ENCODE peak calls at places on chromosome 4, in nine cellular contexts. A is endothelial cell, Q is sigmoid colon, G is AG04449, U is fibroblast of mammary gland, E is neural progenitor cell, C is CD14-positive monocyte, X is heart right ventricle, L is osteocyte. I is an unnamed sample.

GRCh38 chr4:71189471-71189870 is 149.3 kb upstream of the SLC4A4 start:
- DNase-seq in A (no peak), Q (no peak), G (no peak), U (no peak), E (no peak), C (no peak), X (no peak), L (no peak), I (no peak)

GRCh38 chr4:121408-122084 is 2.8 kb upstream of the ZNF718 start:
- DNase-seq in A (no peak), Q (no peak), G (no peak), U (no peak), E (no peak), C (no peak), X (no peak), L (no peak), I (no peak)

GRCh38 chr4:71187399-71188196 is 151.2 kb upstream of the SLC4A4 start:
- DNase-seq in A (peak; percentile 11), Q (peak; percentile 68), G (no peak), U (no peak), E (peak; percentile 68), C (no peak), X (peak; percentile 16), L (no peak), I (no peak)

GRCh38 chr4:11072999-11073398 is 355.7 kb downstream of the HS3ST1 start:
- DNase-seq in A (no peak), Q (no peak), G (no peak), U (no peak), E (no peak), C (no peak), X (no peak), L (no peak), I (no peak)

GRCh38 chr4:22695011-22695410 is 2.3 kb downstream of the GBA3 start:
- DNase-seq in A (no peak), Q (no peak), G (no peak), U (no peak), E (no peak), C (no peak), X (no peak), L (no peak), I (no peak)

GRCh38 chr4:1234811-1235292 is 14.1 kb downstream of the CTBP1 start:
- DNase-seq in A (no peak), Q (peak; percentile 60), G (no peak), U (no peak), E (no peak), C (peak; percentile 30), X (no peak), L (no peak), I (no peak)

GRCh38 chr4:2934077-2934812 is 29.0 kb downstream of the NOP14 start:
- DNase-seq in A (peak; percentile 48), Q (peak; percentile 91), G (no peak), U (peak; percentile 65), E (peak; percentile 48), C (peak; percentile 77), X (peak; percentile 41), L (no peak), I (peak; percentile 69)

GRCh38 chr4:44806076-44806475 is 79.7 kb upstream of the GNPDA2 start:
- DNase-seq in A (no peak), Q (no peak), G (no peak), U (no peak), E (no peak), C (no peak), X (no peak), L (no peak), I (no peak)

GRCh38 chr4:74230902-74231499 is 73.1 kb downstream of the MTHFD2L start:
- DNase-seq in A (no peak), Q (no peak), G (no peak), U (peak; percentile 71), E (no peak), C (peak; percentile 90), X (peak; percentile 11), L (no peak), I (no peak)

GRCh38 chr4:8915201-8916200 is 43.9 kb upstream of the HMX1 start:
- DNase-seq in A (no peak), Q (peak; percentile 46), G (no peak), U (no peak), E (no peak), C (peak; percentile 45), X (no peak), L (peak; percentile 80), I (peak; percentile 22)

GRCh38 chr4:133147922-133148689 is 988 bp upstream of the PCDH10 start:
- DNase-seq in A (peak; percentile 52), Q (peak; percentile 67), G (no peak), U (peak; percentile 21), E (peak; percentile 78), C (no peak), X (no peak), L (peak; percentile 84), I (peak; percentile 26)

GRCh38 chr4:74997942-74998341 is 65.0 kb downstream of the PARM1 start:
- DNase-seq in A (no peak), Q (no peak), G (no peak), U (no peak), E (no peak), C (no peak), X (no peak), L (no peak), I (no peak)

GRCh38 chr4:987689-988513 is 1.1 kb downstream of the IDUA start:
- DNase-seq in A (no peak), Q (no peak), G (no peak), U (no peak), E (no peak), C (no peak), X (no peak), L (no peak), I (no peak)

GRCh38 chr4:90572996-90573395 is 445.8 kb downstream of the CCSER1 start:
- DNase-seq in A (no peak), Q (no peak), G (no peak), U (no peak), E (no peak), C (no peak), X (no peak), L (no peak), I (no peak)

GRCh38 chr4:90575371-90575770 is 448.2 kb downstream of the CCSER1 start:
- DNase-seq in A (no peak), Q (no peak), G (no peak), U (no peak), E (no peak), C (no peak), X (no peak), L (no peak), I (no peak)

DNA sequence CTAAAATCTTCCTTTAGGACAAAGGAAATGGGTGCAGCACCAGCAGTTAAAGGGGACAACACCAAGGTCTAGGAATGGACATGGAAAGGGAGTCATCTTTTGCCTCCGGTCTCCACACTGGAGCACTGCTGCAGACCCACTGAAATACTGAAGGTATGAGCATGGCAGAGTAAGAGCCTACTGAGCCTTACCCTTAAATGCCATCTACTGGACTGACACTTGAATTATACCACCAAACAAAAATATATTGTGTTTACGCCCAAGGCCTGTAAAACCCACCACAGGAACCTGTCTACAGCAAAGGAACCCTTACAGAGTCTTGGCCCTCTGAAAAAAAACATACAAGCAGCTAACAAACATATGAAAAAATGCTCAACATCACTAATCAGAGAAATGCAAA is 443.4 kb downstream of the CCSER1 start:
- DNase-seq in A (no peak), Q (no peak), G (no peak), U (no peak), E (no peak), C (no peak), X (no peak), L (no peak), I (no peak)
- TF ChIP-seq CTCF in A (no peak), Q (no peak), G (no peak), U (no peak), E (no peak), C (no peak), X (no peak), L (no peak), I (no peak)

DNA sequence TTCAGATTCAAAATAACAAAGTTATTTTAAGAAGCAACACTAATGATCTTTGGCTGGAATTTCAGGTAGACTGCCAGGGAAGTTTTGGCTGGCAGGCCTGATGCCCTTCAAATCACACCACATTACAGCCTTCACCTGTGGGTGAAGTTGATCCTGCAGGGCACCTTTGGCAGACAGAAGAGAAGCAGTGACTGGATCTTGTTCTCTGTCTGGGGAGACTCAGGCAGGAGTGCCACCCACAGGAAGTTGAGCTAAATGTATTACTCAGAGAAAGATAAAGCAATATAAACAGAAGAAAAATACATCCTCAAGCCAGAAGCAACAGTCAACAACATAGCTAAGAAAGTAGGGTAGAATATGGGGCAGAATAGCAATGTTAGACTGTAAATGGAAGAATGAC is 12.8 kb upstream of the CFAP299 start:
- DNase-seq in A (no peak), Q (no peak), G (no peak), U (peak; percentile 63), E (no peak), C (no peak), X (no peak), L (no peak), I (no peak)
- TF ChIP-seq CTCF in A (no peak), Q (no peak), G (peak; percentile 32), U (peak; percentile 49), E (no peak), C (no peak), X (no peak), L (peak; percentile 61), I (no peak)

DNA sequence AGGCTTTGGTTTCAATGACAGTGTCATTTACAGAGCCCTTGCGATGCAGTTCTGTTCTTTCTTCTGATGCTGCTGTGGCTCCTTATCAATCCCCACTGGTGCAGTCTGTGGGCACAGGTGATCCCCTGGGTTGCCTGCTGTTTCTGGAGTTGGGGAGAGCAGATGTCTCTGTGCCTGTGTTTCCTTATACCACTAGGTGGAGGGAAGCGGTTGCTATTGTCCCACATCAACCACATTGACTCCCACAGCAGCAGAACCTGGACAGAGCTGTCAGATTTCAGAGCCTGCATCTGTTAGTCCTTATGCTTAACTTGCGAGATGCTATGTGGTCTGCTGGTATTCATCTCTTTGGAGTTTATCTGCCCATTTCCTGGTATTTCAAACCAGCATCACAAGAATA is 57.7 kb downstream of the NEIL3 start:
- DNase-seq in A (peak; percentile 11), Q (no peak), G (no peak), U (peak; percentile 9), E (peak; percentile 48), C (no peak), X (no peak), L (no peak), I (no peak)
- TF ChIP-seq CTCF in A (no peak), Q (no peak), G (peak; percentile 41), U (peak; percentile 15), E (peak; percentile 49), C (no peak), X (no peak), L (no peak), I (no peak)

GRCh38 chr4:186472948-186473347 is 82.4 kb downstream of the MTNR1A start:
- DNase-seq in A (no peak), Q (no peak), G (no peak), U (peak; percentile 57), E (peak; percentile 39), C (no peak), X (no peak), L (no peak), I (no peak)
- TF ChIP-seq CTCF in A (peak; percentile 83), Q (peak; percentile 47), G (peak; percentile 44), U (peak; percentile 62), E (peak; percentile 81), C (peak; percentile 14), X (peak; percentile 65), L (peak; percentile 74), I (no peak)

DNA sequence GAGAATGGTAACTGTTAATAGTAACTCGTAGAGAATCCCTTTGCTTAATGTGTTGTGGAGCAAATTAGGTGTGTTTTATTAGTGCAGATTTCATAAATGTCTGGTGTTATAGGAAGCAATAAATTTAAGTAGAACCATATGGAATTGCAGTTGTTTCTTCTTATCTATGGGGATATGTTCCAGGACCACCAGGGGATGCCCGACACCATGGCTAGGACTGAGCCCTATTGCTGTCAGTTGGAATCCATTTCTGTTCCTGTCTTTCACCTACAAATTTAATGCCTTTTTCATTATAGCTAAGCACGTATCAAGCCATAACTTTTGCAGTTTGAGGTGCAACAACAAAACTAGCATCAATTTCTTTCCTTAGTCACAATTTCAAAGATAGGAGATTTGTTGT is 72.5 kb downstream of the DDIT4L start:
- DNase-seq in A (no peak), Q (no peak), G (no peak), U (no peak), E (no peak), C (no peak), X (no peak), L (no peak), I (no peak)
- TF ChIP-seq CTCF in A (no peak), Q (no peak), G (peak; percentile 30), U (peak; percentile 9), E (peak; percentile 18), C (no peak), X (no peak), L (no peak), I (no peak)

I was measured in GM13976.